ENCODE peak calls at places on chromosomes 16 and 17, in ten cellular contexts. O is prostate gland, R is A549, F is right lobe of liver, D is H1, W is HepG2, L is body of pancreas, K is H54, M is uterus, Y is esophagus squamous epithelium. S is an unnamed sample.

GRCh38 chr16:11107781-11108465 is 148.1 kb downstream of the SOCS1 start:
- DNase-seq in O (no peak), R (no peak), F (no peak), D (no peak), W (no peak), L (no peak), K (no peak), M (no peak), Y (no peak), S (no peak)

GRCh38 chr17:17921192-17922082 is 50.8 kb downstream of the TOM1L2 start:
- DNase-seq in O (no peak), R (peak; percentile 89), F (no peak), D (peak; percentile 62), W (peak; percentile 89), L (no peak), K (peak; percentile 92), M (peak; percentile 56), Y (no peak), S (no peak)

GRCh38 chr17:82703036-82703745 is 4.7 kb upstream of the RAB40B start:
- DNase-seq in O (no peak), R (no peak), F (no peak), D (no peak), W (no peak), L (no peak), K (no peak), M (no peak), Y (no peak), S (no peak)

GRCh38 chr17:79298801-79299200 is 224.2 kb downstream of the ENGASE start:
- DNase-seq in O (no peak), R (no peak), F (peak; percentile 30), D (no peak), W (no peak), L (no peak), K (no peak), M (no peak), Y (no peak), S (no peak)

GRCh38 chr16:4601317-4602186 is 13.1 kb downstream of the UBALD1 start:
- DNase-seq in O (peak; percentile 31), R (no peak), F (no peak), D (no peak), W (no peak), L (peak; percentile 73), K (no peak), M (peak; percentile 60), Y (no peak), S (no peak)

GRCh38 chr17:79837888-79838540 is 1.2 kb downstream of the CBX4 start:
- DNase-seq in O (no peak), R (no peak), F (peak; percentile 31), D (no peak), W (no peak), L (peak; percentile 31), K (no peak), M (no peak), Y (no peak), S (peak; percentile 80)

GRCh38 chr16:77761204-77761603 is 27.2 kb upstream of the VAT1L start:
- DNase-seq in O (no peak), R (no peak), F (no peak), D (no peak), W (no peak), L (peak; percentile 12), K (no peak), M (no peak), Y (no peak), S (no peak)

GRCh38 chr17:67390646-67391480 is 13.8 kb downstream of the PITPNC1 start:
- DNase-seq in O (peak; percentile 76), R (peak; percentile 42), F (peak; percentile 68), D (no peak), W (peak; percentile 86), L (peak; percentile 83), K (peak; percentile 70), M (no peak), Y (no peak), S (no peak)

GRCh38 chr16:8594149-8594666 is 3.9 kb upstream of the TMEM114 start:
- DNase-seq in O (no peak), R (no peak), F (no peak), D (no peak), W (no peak), L (no peak), K (no peak), M (no peak), Y (no peak), S (peak; percentile 79)

GRCh38 chr16:12362482-12363458 is 386.2 kb downstream of the SNX29 start:
- DNase-seq in O (no peak), R (no peak), F (no peak), D (no peak), W (no peak), L (peak; percentile 15), K (no peak), M (peak; percentile 61), Y (no peak), S (no peak)

GRCh38 chr17:70604854-70605253 is 435.5 kb downstream of the KCNJ2 start:
- DNase-seq in O (no peak), R (no peak), F (no peak), D (no peak), W (no peak), L (no peak), K (no peak), M (no peak), Y (no peak), S (no peak)

GRCh38 chr16:47705268-47705667 is 244.1 kb downstream of the PHKB start:
- DNase-seq in O (no peak), R (no peak), F (no peak), D (no peak), W (no peak), L (no peak), K (no peak), M (no peak), Y (no peak), S (no peak)

DNA sequence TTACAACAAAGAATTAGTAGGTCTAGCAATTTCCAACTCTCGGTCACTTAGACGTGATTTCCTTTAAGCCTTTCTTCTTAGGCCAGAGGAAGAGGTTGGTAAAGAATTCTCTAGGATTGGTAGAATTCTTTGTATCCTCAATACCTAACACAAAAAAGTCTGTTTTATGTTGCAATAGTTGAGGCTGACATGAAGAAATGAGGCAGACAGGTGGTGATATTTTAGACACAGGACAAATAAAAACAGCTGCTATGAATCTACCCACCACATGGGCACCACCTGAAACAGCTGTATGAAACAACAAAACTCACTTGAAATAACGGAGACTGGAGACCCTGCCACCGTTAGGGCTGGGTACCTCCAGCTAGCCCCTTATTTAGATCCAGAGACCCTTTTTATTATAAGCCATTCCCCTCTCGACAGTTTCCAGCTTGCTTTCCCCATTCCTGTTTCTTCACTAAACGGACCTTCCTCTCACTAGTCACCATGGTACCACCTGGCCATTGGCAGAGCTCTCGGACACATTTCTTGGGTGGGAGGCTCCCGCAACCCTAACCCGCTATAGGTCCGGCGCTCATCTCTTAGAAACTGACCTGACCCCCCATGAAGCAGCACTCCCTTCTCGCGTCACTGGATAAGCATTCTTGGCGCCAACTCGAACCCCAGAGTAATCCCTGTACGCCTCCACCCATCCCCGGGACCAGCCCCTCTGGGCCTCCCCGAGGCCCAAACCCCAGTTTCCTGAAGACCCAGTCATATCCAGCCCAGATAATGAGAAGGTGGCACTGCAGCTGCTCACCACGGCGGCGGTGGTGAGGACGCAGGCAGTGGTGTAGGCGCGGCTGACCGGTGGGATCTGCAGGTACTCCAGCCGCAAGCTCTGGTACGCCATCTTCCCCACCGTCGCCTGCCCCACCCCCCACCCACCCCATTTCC is at the start of gene DERL2:
- DNase-seq in O (peak; percentile 7), R (peak; percentile 74), F (no peak), D (peak; percentile 75), W (peak; percentile 33), L (no peak), K (peak; percentile 71), M (no peak), Y (peak; percentile 56), S (peak; percentile 65)
- TF ChIP-seq POLR2A in O (no peak), R (peak; percentile 94), F (no peak), D (peak; percentile 76), W (peak; percentile 77), L (peak; percentile 10), K (peak; percentile 79), M (no peak), Y (no peak), S (no peak)

GRCh38 chr16:17053536-17054160 is 417.1 kb downstream of the XYLT1 start:
- DNase-seq in O (no peak), R (no peak), F (no peak), D (no peak), W (no peak), L (no peak), K (no peak), M (no peak), Y (no peak), S (no peak)

DNA sequence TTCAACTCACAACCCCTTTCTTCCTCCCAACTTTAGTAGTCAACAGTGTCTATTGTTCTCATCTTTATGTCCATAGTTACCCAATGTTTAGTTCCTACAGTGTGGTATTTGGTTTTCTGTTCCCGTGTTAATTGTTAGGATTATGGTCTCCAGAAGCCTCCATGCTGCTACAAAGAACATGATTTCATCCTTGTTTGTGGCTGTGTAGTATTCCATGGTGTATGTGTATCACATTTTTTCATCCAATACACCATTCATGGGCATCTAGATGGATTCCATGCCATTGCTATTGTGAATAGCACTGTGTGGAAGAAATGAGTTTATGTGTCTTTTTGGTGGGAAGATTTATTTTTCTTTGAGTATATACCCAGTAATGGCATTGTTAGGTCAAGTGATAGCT is 420.3 kb downstream of the XYLT1 start:
- DNase-seq in O (no peak), R (no peak), F (no peak), D (no peak), W (no peak), L (no peak), K (no peak), M (no peak), Y (no peak), S (no peak)
- TF ChIP-seq POLR2A in O (no peak), R (no peak), F (no peak), D (no peak), W (no peak), L (no peak), K (no peak), M (no peak), Y (no peak), S (no peak)

DNA sequence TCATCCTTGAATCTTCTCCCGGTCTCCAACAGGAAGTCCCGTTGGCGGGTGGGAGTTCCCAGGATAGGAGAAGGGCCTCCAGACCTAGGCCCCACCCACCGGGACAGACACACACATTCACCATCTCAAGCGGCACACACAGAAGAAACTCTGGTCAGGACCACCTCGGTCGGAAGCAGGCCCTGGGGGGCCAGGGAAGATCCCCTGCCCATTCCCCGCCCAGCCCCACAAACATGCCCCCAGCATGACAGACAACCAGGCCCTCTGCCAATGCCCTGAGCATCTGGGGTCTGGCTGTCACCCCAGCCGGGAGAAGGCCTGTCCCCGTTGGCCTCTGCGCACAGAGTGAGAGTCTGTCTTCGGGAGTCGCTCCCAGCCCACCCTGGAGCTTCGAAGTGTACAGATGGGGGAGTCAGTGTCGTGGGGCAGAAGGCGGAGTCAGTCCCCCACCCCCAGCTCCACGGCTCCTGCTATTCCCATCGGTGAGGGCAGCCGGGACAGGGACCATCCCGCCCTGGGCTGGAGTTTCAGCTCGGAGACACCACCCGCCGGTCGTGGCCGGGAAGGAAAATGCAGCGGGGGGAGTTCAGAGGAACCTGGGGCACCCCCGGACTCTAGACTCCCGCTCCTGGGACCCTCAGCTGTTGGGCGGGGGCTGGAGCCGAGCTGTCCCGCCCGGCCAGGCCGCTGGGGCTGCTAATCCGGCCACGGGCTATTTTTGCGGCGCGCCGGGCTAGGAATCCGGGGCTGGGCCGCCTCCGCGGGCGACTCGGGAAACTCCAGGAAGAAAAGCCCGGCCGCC is 690 bp downstream of the RHBDF1 start:
- DNase-seq in O (peak; percentile 97), R (peak; percentile 87), F (no peak), D (peak; percentile 85), W (peak; percentile 41), L (peak; percentile 81), K (peak; percentile 93), M (peak; percentile 81), Y (no peak), S (no peak)
- TF ChIP-seq POLR2A in O (peak; percentile 71), R (no peak), F (peak; percentile 25), D (peak; percentile 65), W (no peak), L (peak; percentile 15), K (peak; percentile 60), M (no peak), Y (no peak), S (no peak)

GRCh38 chr17:55620023-55620422 is 102.6 kb downstream of the TMEM100 start:
- DNase-seq in O (no peak), R (no peak), F (no peak), D (no peak), W (no peak), L (no peak), K (no peak), M (no peak), Y (no peak), S (no peak)
- TF ChIP-seq POLR2A in O (no peak), R (no peak), F (no peak), D (no peak), W (no peak), L (no peak), K (no peak), M (no peak), Y (no peak), S (no peak)